ENCODE peak calls at places on chromosomes 1 and 21, in six cellular contexts. J is neural progenitor cell, D is left ventricle myocardium inferior, W is lung, I is testis, A is lower lobe of right lung. C is an unnamed sample. For H3K27me3, the result is how much of the 10 kb centered on the place peaks cover.

GRCh38 chr21:26177187-26177586 is 6.6 kb upstream of the APP start:
- DNase-seq in J (no peak), D (peak), W (no peak), I (peak), A (no peak), C (no peak)

GRCh38 chr21:34017127-34017961 is 56.0 kb upstream of the MRPS6 start:
- DNase-seq in J (no peak), D (no peak), W (no peak), I (no peak), A (no peak), C (no peak)

GRCh38 chr1:62013264-62013663 is 181.4 kb upstream of the L1TD1 start:
- DNase-seq in J (peak), D (no peak), W (no peak), I (no peak), A (no peak), C (no peak)

GRCh38 chr1:154829062-154829461 is 41.0 kb downstream of the KCNN3 start:
- DNase-seq in J (no peak), D (no peak), W (no peak), I (no peak), A (no peak), C (no peak)

GRCh38 chr1:78114034-78114956 is 68.5 kb downstream of the GIPC2 start:
- DNase-seq in J (peak), D (no peak), W (peak), I (peak), A (no peak), C (no peak)

GRCh38 chr1:84782311-84782771 is 92.1 kb upstream of the SSX2IP start:
- DNase-seq in J (peak), D (peak), W (peak), I (peak), A (peak), C (no peak)

GRCh38 chr1:93813076-93813475 is 65.9 kb downstream of the DNTTIP2 start:
- DNase-seq in J (no peak), D (no peak), W (no peak), I (no peak), A (no peak), C (no peak)

GRCh38 chr1:76583875-76584477 is 283.3 kb upstream of the ST6GALNAC5 start:
- DNase-seq in J (no peak), D (no peak), W (no peak), I (no peak), A (no peak), C (no peak)

GRCh38 chr1:11482904-11483479 is 4.0 kb downstream of the DISP3 start:
- DNase-seq in J (no peak), D (no peak), W (no peak), I (no peak), A (no peak), C (no peak)

GRCh38 chr1:218439541-218440295 is 94.6 kb downstream of the TGFB2 start:
- DNase-seq in J (peak), D (no peak), W (no peak), I (no peak), A (no peak), C (no peak)

GRCh38 chr1:209590405-209590804 is 6.9 kb downstream of the CAMK1G start:
- DNase-seq in J (peak), D (no peak), W (no peak), I (peak), A (no peak), C (no peak)

GRCh38 chr1:219347843-219348475 is 174.3 kb downstream of the LYPLAL1 start:
- DNase-seq in J (no peak), D (peak), W (peak), I (peak), A (peak), C (no peak)

GRCh38 chr1:11384170-11384554 is 94.8 kb upstream of the DISP3 start:
- DNase-seq in J (no peak), D (no peak), W (no peak), I (no peak), A (no peak), C (no peak)

GRCh38 chr1:173149887-173150286 is 57.2 kb downstream of the TNFSF4 start:
- DNase-seq in J (no peak), D (no peak), W (peak), I (no peak), A (no peak), C (no peak)

GRCh38 chr1:156704930-156705320 is 458 bp downstream of the CRABP2 start:
- DNase-seq in J (peak), D (peak), W (no peak), I (no peak), A (peak), C (no peak)

GRCh38 chr1:207748737-207749528 is 2.9 kb upstream of the CD46 start:
- DNase-seq in J (no peak), D (no peak), W (no peak), I (no peak), A (no peak), C (no peak)

GRCh38 chr21:34112316-34113033 is 39.1 kb downstream of the MRPS6 start:
- DNase-seq in J (no peak), D (no peak), W (no peak), I (no peak), A (no peak), C (no peak)

GRCh38 chr21:42406201-42406601 is 2.5 kb downstream of the UBASH3A start:
- DNase-seq in J (no peak), D (no peak), W (no peak), I (no peak), A (no peak), C (no peak)

GRCh38 chr21:39184050-39184980 is 1.1 kb upstream of the PSMG1 start:
- DNase-seq in J (no peak), D (no peak), W (no peak), I (no peak), A (no peak), C (no peak)

GRCh38 chr1:214573386-214574358 is 22.3 kb upstream of the PTPN14 start:
- DNase-seq in J (no peak), D (no peak), W (no peak), I (no peak), A (no peak), C (no peak)

GRCh38 chr1:154442006-154442740 is 37.0 kb downstream of the IL6R start:
- DNase-seq in J (peak), D (no peak), W (no peak), I (no peak), A (no peak), C (no peak)

GRCh38 chr1:51280321-51281096 is 44.4 kb downstream of the RNF11 start:
- DNase-seq in J (no peak), D (no peak), W (no peak), I (no peak), A (no peak), C (no peak)

GRCh38 chr1:1616838-1617237 is 1.5 kb downstream of the MIB2 start:
- DNase-seq in J (no peak), D (no peak), W (no peak), I (no peak), A (no peak), C (no peak)

GRCh38 chr1:77044133-77044849 is 174.9 kb downstream of the PIGK start:
- DNase-seq in J (no peak), D (no peak), W (no peak), I (no peak), A (no peak), C (no peak)

GRCh38 chr1:10867138-10867721 is 70.8 kb upstream of the CASZ1 start:
- DNase-seq in J (peak), D (peak), W (peak), I (peak), A (peak), C (no peak)

GRCh38 chr1:115430717-115431116 is 92.7 kb upstream of the NGF start:
- DNase-seq in J (no peak), D (no peak), W (no peak), I (no peak), A (no peak), C (peak)

GRCh38 chr1:218785928-218786327 is 387.8 kb upstream of the LYPLAL1 start:
- DNase-seq in J (no peak), D (peak), W (no peak), I (peak), A (no peak), C (peak)

GRCh38 chr1:26161408-26162219 is 2.7 kb downstream of the FAM110D start:
- DNase-seq in J (peak), D (peak), W (peak), I (peak), A (peak), C (no peak)
- H3K4me3 ChIP-seq in J (peak), D (peak), W (peak), I (peak), A (peak), C (peak)

DNA sequence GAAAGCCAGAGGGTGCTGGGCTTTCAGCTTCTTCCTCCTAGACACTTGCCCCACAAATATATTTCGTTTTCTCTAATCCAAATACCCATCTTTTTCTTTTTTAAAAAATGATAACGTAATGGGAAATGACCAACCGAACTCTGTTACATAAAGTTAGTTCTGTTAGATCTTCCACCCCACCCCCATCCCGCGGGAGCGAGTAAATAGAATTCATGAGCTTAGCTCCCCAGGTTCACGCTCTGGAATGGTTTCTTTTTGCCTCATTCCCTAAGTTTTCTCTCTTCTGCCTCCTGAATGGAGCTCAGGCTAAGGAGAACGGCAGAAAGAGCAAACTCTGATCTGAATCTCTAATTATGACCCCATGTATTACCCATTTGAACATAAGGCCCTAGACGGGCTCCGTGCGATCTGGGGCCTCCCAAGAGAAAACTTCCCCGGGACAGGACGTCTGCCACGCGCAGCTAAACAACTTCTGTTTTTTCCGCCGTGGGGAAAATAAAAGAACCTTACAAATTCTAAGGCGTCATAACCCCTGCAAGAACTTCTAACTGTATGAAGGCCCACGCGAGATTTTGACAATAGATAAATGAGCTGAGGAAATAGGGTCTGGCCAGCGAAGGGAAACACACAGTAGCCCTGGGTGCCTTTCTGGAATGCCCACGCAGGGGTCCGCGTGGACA is 2.4 kb downstream of the TBX15 start:
- DNase-seq in J (no peak), D (no peak), W (no peak), I (no peak), A (no peak), C (no peak)
- H3K27me3 ChIP-seq in J (half or more), D (half or more), W (under half), I (under half), A (half or more), C (under half)

DNA sequence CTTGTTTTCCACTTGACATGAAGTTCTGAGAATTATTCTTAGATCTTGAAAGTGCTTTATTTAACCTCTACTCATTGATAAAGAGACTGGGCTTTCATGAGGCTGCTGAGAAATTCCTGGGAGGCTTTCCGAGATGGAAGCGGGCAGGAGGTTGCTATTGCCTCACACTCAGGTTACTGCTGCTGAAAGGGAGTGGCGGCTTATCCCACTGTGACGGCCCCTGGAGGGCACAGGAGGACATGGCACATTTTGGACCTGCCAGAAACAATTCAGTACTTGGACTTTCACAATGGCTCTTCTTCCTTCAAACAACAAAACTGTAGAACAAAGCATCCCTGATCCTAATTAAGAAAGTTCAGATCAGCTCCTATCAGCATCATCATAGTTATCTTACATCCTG is 16.2 kb upstream of the MARK1 start:
- DNase-seq in J (peak), D (peak), W (peak), I (no peak), A (peak), C (no peak)
- TF ChIP-seq CTCF in J (peak), D (peak), W (no peak), I (no peak), A (no peak), C (no peak)

GRCh38 chr1:160399544-160400283 is 650 bp upstream of the VANGL2 start:
- DNase-seq in J (peak), D (no peak), W (no peak), I (no peak), A (no peak), C (no peak)

GRCh38 chr1:160400284-160400645 is at the start of gene VANGL2:
- DNase-seq in J (peak), D (peak), W (no peak), I (peak), A (peak), C (no peak)

GRCh38 chr1:160401972-160402795 is 1.8 kb downstream of the VANGL2 start:
- DNase-seq in J (no peak), D (no peak), W (no peak), I (no peak), A (no peak), C (no peak)

GRCh38 chr1:160400646-160401486 is 502 bp downstream of the VANGL2 start:
- DNase-seq in J (peak), D (no peak), W (no peak), I (no peak), A (no peak), C (no peak)

GRCh38 chr1:160401487-160401805 is 1.1 kb downstream of the VANGL2 start:
- DNase-seq in J (no peak), D (no peak), W (no peak), I (no peak), A (no peak), C (no peak)
- H3K4me3 ChIP-seq in J (peak), D (peak), W (no peak), I (peak), A (peak), C (no peak)